ENCODE peak calls at places on chromosomes 12 and 14, in ten cellular contexts. O is GM23338, S is endothelial cell of umbilical vein, P is suprapubic skin, L is SK-N-SH, R is stomach, Z is GM12878, V is breast epithelium, W is vagina, J is HCT116. H is an unnamed sample.

GRCh38 chr14:98233656-98234055 is 1038.3 kb downstream of the BCL11B start:
- DNase-seq in O (peak), S (no peak), P (no peak), L (no peak), R (no peak), Z (no peak), V (no peak), W (no peak), J (no peak), H (no peak)

GRCh38 chr12:24742378-24742777 is 206.5 kb downstream of the BCAT1 start:
- DNase-seq in O (no peak), S (no peak), P (no peak), L (no peak), R (no peak), Z (peak), V (no peak), W (no peak), J (no peak), H (peak)

GRCh38 chr14:35470775-35471174 is 63.2 kb upstream of the INSM2 start:
- DNase-seq in O (peak), S (peak), P (no peak), L (no peak), R (no peak), Z (no peak), V (no peak), W (no peak), J (no peak), H (no peak)

GRCh38 chr14:26138764-26139445 is 458.9 kb downstream of the NOVA1 start:
- DNase-seq in O (peak), S (peak), P (no peak), L (no peak), R (no peak), Z (no peak), V (no peak), W (no peak), J (no peak), H (no peak)

GRCh38 chr12:101172316-101172715 is 37.7 kb downstream of the SLC5A8 start:
- DNase-seq in O (peak), S (no peak), P (no peak), L (peak), R (no peak), Z (no peak), V (no peak), W (no peak), J (no peak), H (no peak)

GRCh38 chr12:31572900-31573299 is 18.0 kb downstream of the DENND5B start:
- DNase-seq in O (no peak), S (no peak), P (no peak), L (no peak), R (no peak), Z (no peak), V (no peak), W (no peak), J (no peak), H (no peak)

GRCh38 chr12:108146035-108146893 is 17.2 kb downstream of the WSCD2 start:
- DNase-seq in O (no peak), S (no peak), P (no peak), L (peak), R (no peak), Z (no peak), V (no peak), W (no peak), J (no peak), H (no peak)

GRCh38 chr12:129927316-129927900 is 23.6 kb upstream of the TMEM132D start:
- DNase-seq in O (no peak), S (no peak), P (no peak), L (no peak), R (no peak), Z (no peak), V (no peak), W (no peak), J (no peak), H (no peak)

GRCh38 chr12:99339663-99340062 is 307.9 kb upstream of the GARIN6 start:
- DNase-seq in O (no peak), S (no peak), P (no peak), L (no peak), R (no peak), Z (no peak), V (no peak), W (no peak), J (no peak), H (no peak)

GRCh38 chr14:104867371-104868059 is 2.4 kb downstream of the CEP170B start:
- DNase-seq in O (no peak), S (no peak), P (peak), L (no peak), R (no peak), Z (no peak), V (no peak), W (no peak), J (no peak), H (peak)

GRCh38 chr12:107118624-107119023 is 25.3 kb upstream of the CRY1 start:
- DNase-seq in O (no peak), S (no peak), P (no peak), L (no peak), R (no peak), Z (no peak), V (no peak), W (no peak), J (no peak), H (no peak)

GRCh38 chr14:100838493-100839440 is 12.8 kb downstream of the MEG3 start:
- DNase-seq in O (no peak), S (no peak), P (no peak), L (no peak), R (no peak), Z (no peak), V (no peak), W (no peak), J (no peak), H (peak)

GRCh38 chr14:46058964-46059580 is 592.5 kb downstream of the RPL10L start:
- DNase-seq in O (no peak), S (no peak), P (no peak), L (no peak), R (no peak), Z (peak), V (no peak), W (no peak), J (no peak), H (no peak)

GRCh38 chr14:36656769-36657408 is 4.8 kb upstream of the PAX9 start:
- DNase-seq in O (peak), S (no peak), P (peak), L (no peak), R (no peak), Z (no peak), V (no peak), W (no peak), J (no peak), H (no peak)

GRCh38 chr12:92634730-92635129 is 68.1 kb upstream of the PLEKHG7 start:
- DNase-seq in O (no peak), S (no peak), P (no peak), L (no peak), R (no peak), Z (no peak), V (no peak), W (no peak), J (no peak), H (no peak)

GRCh38 chr14:53190938-53191337 is 37.8 kb upstream of the DDHD1 start:
- DNase-seq in O (no peak), S (no peak), P (no peak), L (no peak), R (no peak), Z (no peak), V (no peak), W (no peak), J (no peak), H (no peak)

GRCh38 chr14:55921516-55921915 is 196.7 kb upstream of the PELI2 start:
- DNase-seq in O (no peak), S (peak), P (no peak), L (no peak), R (no peak), Z (no peak), V (no peak), W (no peak), J (no peak), H (no peak)

GRCh38 chr12:25723921-25724491 is 170.9 kb upstream of the LMNTD1 start:
- DNase-seq in O (no peak), S (no peak), P (no peak), L (no peak), R (no peak), Z (no peak), V (no peak), W (no peak), J (no peak), H (no peak)

GRCh38 chr12:6607751-6608591 is 792 bp upstream of the CHD4 start:
- DNase-seq in O (peak), S (peak), P (no peak), L (peak), R (peak), Z (peak), V (no peak), W (no peak), J (peak), H (no peak)

GRCh38 chr14:104694991-104695659 is 5.7 kb downstream of the INF2 start:
- DNase-seq in O (no peak), S (no peak), P (no peak), L (no peak), R (peak), Z (no peak), V (no peak), W (no peak), J (no peak), H (no peak)

GRCh38 chr12:116582610-116583009 is 23.4 kb downstream of the MAP1LC3B2 start:
- DNase-seq in O (no peak), S (no peak), P (no peak), L (no peak), R (no peak), Z (no peak), V (no peak), W (no peak), J (no peak), H (no peak)

GRCh38 chr14:40983604-40984003 is 623.1 kb upstream of the LRFN5 start:
- DNase-seq in O (no peak), S (no peak), P (no peak), L (no peak), R (no peak), Z (no peak), V (no peak), W (no peak), J (no peak), H (no peak)

GRCh38 chr12:120988234-120988633 is 9.9 kb downstream of the HNF1A start:
- DNase-seq in O (no peak), S (no peak), P (no peak), L (no peak), R (no peak), Z (no peak), V (no peak), W (no peak), J (no peak), H (no peak)

GRCh38 chr12:53532524-53533445 is 25.5 kb upstream of the NPFF start:
- DNase-seq in O (no peak), S (no peak), P (no peak), L (no peak), R (no peak), Z (no peak), V (no peak), W (no peak), J (no peak), H (no peak)

DNA sequence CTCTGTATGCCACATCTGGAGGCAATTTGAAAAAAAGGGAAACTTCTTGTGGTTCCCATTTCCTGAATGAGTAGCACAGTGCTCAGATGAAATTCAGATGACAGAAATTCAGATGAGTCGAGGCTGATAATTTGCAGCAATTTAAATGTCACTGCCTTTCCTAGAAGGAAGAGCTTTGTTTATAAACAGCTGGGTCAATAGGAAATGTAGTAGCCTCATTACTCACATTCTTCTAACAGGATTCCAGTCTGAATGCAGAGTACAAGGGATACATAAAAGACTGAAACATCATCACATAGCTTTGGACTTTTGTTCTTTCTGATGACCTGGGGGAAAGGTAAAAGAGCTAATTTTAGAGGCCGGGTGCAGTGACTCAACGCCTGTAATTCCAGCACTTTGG is 11.3 kb upstream of the DACT1 start:
- DNase-seq in O (peak), S (no peak), P (no peak), L (no peak), R (no peak), Z (no peak), V (no peak), W (no peak), J (no peak), H (no peak)
- TF ChIP-seq POLR2AphosphoS5 in O (no peak), S (no peak), P (no peak), L (peak), R (no peak), Z (no peak), V (no peak), W (no peak), J (no peak), H (no peak)

GRCh38 chr12:76445469-76445868 is 97.3 kb upstream of the BBS10 start:
- DNase-seq in O (no peak), S (no peak), P (no peak), L (no peak), R (no peak), Z (no peak), V (no peak), W (no peak), J (no peak), H (no peak)

GRCh38 chr12:76444408-76444984 is 96.3 kb upstream of the BBS10 start:
- DNase-seq in O (no peak), S (no peak), P (no peak), L (no peak), R (no peak), Z (no peak), V (no peak), W (no peak), J (no peak), H (no peak)

GRCh38 chr12:76446090-76446489 is 97.9 kb upstream of the BBS10 start:
- DNase-seq in O (no peak), S (no peak), P (no peak), L (no peak), R (no peak), Z (no peak), V (no peak), W (no peak), J (no peak), H (no peak)

GRCh38 chr12:76441016-76441415 is 92.8 kb upstream of the BBS10 start:
- DNase-seq in O (no peak), S (no peak), P (no peak), L (no peak), R (no peak), Z (no peak), V (no peak), W (no peak), J (no peak), H (no peak)
- TF ChIP-seq POLR2AphosphoS5 in O (no peak), S (no peak), P (no peak), L (no peak), R (no peak), Z (no peak), V (no peak), W (no peak), J (no peak), H (no peak)

GRCh38 chr12:106042091-106042490 is 96.7 kb downstream of the NUAK1 start:
- DNase-seq in O (no peak), S (no peak), P (no peak), L (no peak), R (no peak), Z (no peak), V (no peak), W (no peak), J (no peak), H (no peak)
- TF ChIP-seq POLR2AphosphoS5 in O (no peak), S (no peak), P (no peak), L (no peak), R (no peak), Z (no peak), V (no peak), W (no peak), J (no peak), H (no peak)

DNA sequence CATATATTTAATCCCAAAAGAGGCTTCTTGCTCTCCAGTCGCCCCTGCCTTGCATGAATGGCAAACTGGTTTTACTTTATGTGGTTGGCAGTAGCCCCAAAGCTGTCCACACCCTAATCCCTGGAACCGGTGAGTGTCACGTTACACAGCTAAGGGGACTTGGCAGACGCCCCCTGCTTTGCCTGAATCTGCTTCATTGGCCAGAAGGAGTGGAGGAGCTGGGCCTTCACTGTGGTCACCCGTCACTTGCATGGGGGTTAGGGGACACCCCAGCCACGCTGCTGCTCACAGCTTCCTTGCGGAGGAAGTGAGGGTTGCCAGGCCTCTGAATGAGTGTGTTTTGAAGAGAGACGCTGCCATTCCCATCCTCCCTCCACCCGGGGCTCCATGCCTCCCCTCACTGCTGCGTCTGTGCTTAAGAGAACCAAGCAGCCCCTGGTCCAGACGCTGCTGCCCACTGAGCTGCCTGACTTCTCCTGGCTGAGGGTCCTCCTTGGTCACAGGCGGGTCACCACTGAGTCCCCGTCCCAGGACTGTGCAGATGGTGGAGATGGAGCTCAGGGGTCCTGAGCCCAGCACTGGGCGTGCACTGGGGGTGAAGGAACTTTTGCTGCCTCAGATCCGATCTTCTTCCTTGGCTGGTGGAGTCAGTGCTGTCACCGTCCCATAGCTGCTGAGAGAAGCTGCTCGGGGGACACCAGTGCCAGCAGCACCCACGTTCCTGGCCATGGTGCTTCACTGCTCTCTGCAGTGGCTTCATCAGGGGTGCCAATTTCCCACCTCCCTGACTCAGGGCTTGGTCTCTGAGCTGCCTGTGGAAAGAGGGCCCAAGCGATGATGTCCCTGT is 39.8 kb downstream of the GALNT9 start:
- DNase-seq in O (no peak), S (no peak), P (no peak), L (no peak), R (no peak), Z (no peak), V (no peak), W (no peak), J (no peak), H (no peak)
- TF ChIP-seq POLR2AphosphoS5 in O (no peak), S (no peak), P (no peak), L (no peak), R (no peak), Z (no peak), V (no peak), W (no peak), J (no peak), H (no peak)

DNA sequence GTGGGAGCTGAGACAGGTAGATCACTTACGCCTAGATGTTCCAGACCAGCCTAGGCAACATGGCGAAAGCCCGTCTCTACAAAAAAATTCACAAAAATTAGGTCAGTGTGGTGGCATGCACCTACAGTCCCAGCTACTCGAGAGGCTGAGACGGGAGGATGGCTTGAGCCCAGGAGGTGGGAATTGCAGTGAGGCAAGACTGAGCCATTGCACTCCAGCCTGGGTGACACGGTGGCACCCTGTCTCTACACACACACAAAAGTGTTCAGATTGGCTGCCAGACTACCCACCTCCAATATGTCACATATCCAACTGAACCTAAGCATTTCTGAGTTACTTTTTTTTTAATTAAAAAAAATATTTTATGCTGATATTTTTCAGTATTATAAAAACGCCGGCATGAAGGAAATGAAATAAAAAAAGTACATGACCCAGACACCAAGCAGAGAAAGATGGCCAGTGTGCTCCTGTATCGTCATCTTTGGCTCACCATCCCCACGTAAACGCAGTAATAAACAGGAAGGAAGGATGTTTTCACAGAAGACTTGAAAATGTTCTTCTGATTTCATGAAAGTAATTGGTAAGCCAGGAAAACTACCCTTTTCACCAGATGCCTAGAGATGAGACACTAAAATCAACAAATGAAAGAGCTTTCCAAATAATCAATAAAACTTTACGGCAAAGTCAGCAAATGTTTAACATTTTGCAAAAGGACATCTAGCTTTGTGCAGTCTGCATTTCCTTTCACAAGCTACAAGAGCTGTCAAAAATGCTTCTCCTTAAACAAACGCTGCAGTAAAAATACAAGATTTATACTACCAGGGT is 26.4 kb downstream of the CDC42BPB start:
- DNase-seq in O (no peak), S (no peak), P (no peak), L (no peak), R (no peak), Z (no peak), V (peak), W (no peak), J (no peak), H (peak)
- TF ChIP-seq POLR2AphosphoS5 in O (no peak), S (no peak), P (no peak), L (no peak), R (no peak), Z (no peak), V (no peak), W (no peak), J (no peak), H (no peak)

GRCh38 chr14:72549848-72550247 is 344.1 kb downstream of the DPF3 start:
- DNase-seq in O (no peak), S (no peak), P (no peak), L (no peak), R (no peak), Z (no peak), V (no peak), W (no peak), J (no peak), H (no peak)
- TF ChIP-seq POLR2AphosphoS5 in O (no peak), S (no peak), P (no peak), L (no peak), R (no peak), Z (no peak), V (no peak), W (no peak), J (no peak), H (no peak)

H was measured in spleen.